ENCODE peak calls at places on chromosome 20, in nine cellular contexts. O is colonic mucosa; X is astrocyte; B is lung; E is adrenal gland; K is CD4-positive, CD25-positive, alpha-beta regulatory T cell; Y is Caco-2; U is psoas muscle; L is IMR-90. D is an unnamed sample.
A peak's percentile ranks its signal among the peaks of the same experiment; 100 is the strongest.

GRCh38 chr20:19936801-19937583 is 80.2 kb upstream of the NAA20 start:
- DNase-seq in O (no peak), X (no peak), B (no peak), E (no peak), K (peak; percentile 25), Y (no peak), U (peak; percentile 61), L (no peak), D (no peak)

GRCh38 chr20:8744228-8744844 is 324.6 kb upstream of the PLCB4 start:
- DNase-seq in O (no peak), X (no peak), B (no peak), E (no peak), K (no peak), Y (no peak), U (no peak), L (peak; percentile 57), D (no peak)

GRCh38 chr20:60035-60918 is 27.2 kb upstream of the DEFB125 start:
- DNase-seq in O (no peak), X (no peak), B (no peak), E (no peak), K (no peak), Y (no peak), U (no peak), L (no peak), D (no peak)

GRCh38 chr20:50320910-50321796 is 130.5 kb downstream of the CEBPB start:
- DNase-seq in O (peak; percentile 81), X (peak; percentile 96), B (peak; percentile 90), E (peak; percentile 89), K (no peak), Y (peak; percentile 75), U (peak; percentile 94), L (peak; percentile 97), D (peak; percentile 73)

GRCh38 chr20:39349240-39349639 is 387.1 kb downstream of the DHX35 start:
- DNase-seq in O (no peak), X (no peak), B (no peak), E (no peak), K (no peak), Y (no peak), U (no peak), L (no peak), D (no peak)

GRCh38 chr20:36491901-36492617 is 49.3 kb upstream of the MYL9 start:
- DNase-seq in O (no peak), X (no peak), B (no peak), E (no peak), K (peak; percentile 77), Y (no peak), U (no peak), L (no peak), D (peak; percentile 43)

GRCh38 chr20:6185268-6185667 is 62.4 kb upstream of the FERMT1 start:
- DNase-seq in O (no peak), X (no peak), B (no peak), E (no peak), K (no peak), Y (no peak), U (no peak), L (no peak), D (no peak)

GRCh38 chr20:47276856-47277541 is 79.5 kb downstream of the ZMYND8 start:
- DNase-seq in O (peak; percentile 25), X (peak; percentile 83), B (peak; percentile 31), E (peak; percentile 44), K (no peak), Y (no peak), U (peak; percentile 72), L (peak; percentile 84), D (no peak)

GRCh38 chr20:60581606-60582005 is 623.4 kb downstream of the CDH26 start:
- DNase-seq in O (no peak), X (no peak), B (no peak), E (no peak), K (no peak), Y (no peak), U (no peak), L (no peak), D (no peak)

GRCh38 chr20:51402201-51402600 is 140.3 kb downstream of the NFATC2 start:
- DNase-seq in O (no peak), X (peak; percentile 62), B (no peak), E (no peak), K (peak; percentile 71), Y (no peak), U (no peak), L (peak; percentile 71), D (peak; percentile 63)

GRCh38 chr20:48273843-48274242 is 488.6 kb upstream of the SULF2 start:
- DNase-seq in O (no peak), X (no peak), B (no peak), E (no peak), K (no peak), Y (no peak), U (no peak), L (no peak), D (no peak)

GRCh38 chr20:47754946-47755652 is 30.2 kb downstream of the SULF2 start:
- DNase-seq in O (no peak), X (no peak), B (no peak), E (no peak), K (no peak), Y (no peak), U (no peak), L (no peak), D (no peak)

GRCh38 chr20:45343445-45343866 is 4.8 kb downstream of the SDC4 start:
- DNase-seq in O (peak; percentile 78), X (no peak), B (peak; percentile 69), E (no peak), K (no peak), Y (peak; percentile 90), U (no peak), L (no peak), D (peak; percentile 83)

DNA sequence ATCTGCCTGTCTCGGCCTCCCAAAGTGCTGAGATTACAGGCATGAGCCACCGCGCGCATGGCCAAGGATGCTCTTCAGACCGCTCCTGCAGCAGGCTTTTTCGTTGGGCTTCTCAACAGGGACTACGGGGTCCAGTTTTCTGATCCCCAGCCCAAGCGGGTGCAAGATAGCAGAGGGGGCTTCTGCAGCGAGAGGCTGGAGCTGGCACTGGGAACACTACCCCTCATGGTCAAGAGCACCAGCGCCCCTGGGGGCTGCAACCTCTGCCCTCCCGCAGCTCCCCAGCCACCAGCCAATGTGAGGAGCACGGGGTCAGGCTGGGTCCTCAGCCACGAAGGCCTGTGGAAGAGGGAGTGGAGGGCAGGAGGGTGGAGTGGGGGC is 6.0 kb downstream of the CTSZ start:
- DNase-seq in O (no peak), X (no peak), B (no peak), E (no peak), K (no peak), Y (no peak), U (peak; percentile 21), L (no peak), D (no peak)
- H3K36me3 ChIP-seq in O (no peaks in the 10 kb centered on the region), X (peaks cover 11% of the 10 kb centered on the region), B (peaks cover 3% of the 10 kb centered on the region), E (peaks cover 47% of the 10 kb centered on the region), K (peaks cover 22% of the 10 kb centered on the region), Y (peaks cover 22% of the 10 kb centered on the region), U (peaks cover 2% of the 10 kb centered on the region), L (peaks cover 27% of the 10 kb centered on the region), D (peaks cover 27% of the 10 kb centered on the region)

GRCh38 chr20:62357681-62358080 is 9.4 kb downstream of the LAMA5 start:
- DNase-seq in O (no peak), X (no peak), B (no peak), E (no peak), K (no peak), Y (no peak), U (peak; percentile 63), L (no peak), D (no peak)
- H3K4me3 ChIP-seq in O (no peak overlapping the region), X (no peak overlapping the region), B (no peak overlapping the region), E (no peak overlapping the region), K (no peak overlapping the region), Y (no peak overlapping the region), U (peak overlapping the region; percentile 42), L (no peak overlapping the region), D (no peak overlapping the region)

DNA sequence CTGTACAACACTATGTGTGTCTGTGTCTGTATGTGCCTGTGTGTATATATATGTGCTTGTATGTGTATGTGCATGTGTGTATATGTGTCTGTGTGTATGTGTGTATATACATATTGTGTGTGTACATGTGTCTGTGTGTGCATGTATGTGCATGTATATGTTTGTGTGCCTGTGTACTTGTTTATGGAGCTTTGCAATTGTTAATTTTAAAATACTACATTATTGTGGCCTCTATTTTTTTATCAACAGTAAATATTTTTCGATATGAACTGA is 105.7 kb upstream of the CST7 start:
- DNase-seq in O (no peak), X (no peak), B (no peak), E (no peak), K (no peak), Y (no peak), U (no peak), L (no peak), D (no peak)
- H3K4me1 ChIP-seq in O (no peaks in the 10 kb centered on the region), X (peaks cover 7% of the 10 kb centered on the region), B (no peaks in the 10 kb centered on the region), E (no peaks in the 10 kb centered on the region), K (no peaks in the 10 kb centered on the region), Y (no peaks in the 10 kb centered on the region), U (no peaks in the 10 kb centered on the region), L (peaks cover 3% of the 10 kb centered on the region), D (no peaks in the 10 kb centered on the region)

GRCh38 chr20:32231245-32231644 is 23.6 kb downstream of the POFUT1 start:
- DNase-seq in O (no peak), X (no peak), B (no peak), E (no peak), K (no peak), Y (no peak), U (no peak), L (peak; percentile 10), D (no peak)

GRCh38 chr20:32230707-32231106 is 23.0 kb downstream of the POFUT1 start:
- DNase-seq in O (no peak), X (no peak), B (no peak), E (no peak), K (no peak), Y (no peak), U (no peak), L (no peak), D (no peak)

GRCh38 chr20:32234135-32234808 is 26.6 kb downstream of the POFUT1 start:
- DNase-seq in O (no peak), X (no peak), B (no peak), E (no peak), K (no peak), Y (no peak), U (no peak), L (no peak), D (no peak)

GRCh38 chr20:32235331-32236047 is 27.8 kb downstream of the POFUT1 start:
- DNase-seq in O (peak; percentile 79), X (no peak), B (no peak), E (no peak), K (no peak), Y (no peak), U (no peak), L (no peak), D (peak; percentile 95)

GRCh38 chr20:32232487-32232886 is 24.8 kb downstream of the POFUT1 start:
- DNase-seq in O (no peak), X (no peak), B (no peak), E (no peak), K (no peak), Y (no peak), U (no peak), L (no peak), D (no peak)
- H3K36me3 ChIP-seq in O (no peaks in the 10 kb centered on the region), X (peaks cover 25% of the 10 kb centered on the region), B (peaks cover 3% of the 10 kb centered on the region), E (peaks cover 59% of the 10 kb centered on the region), K (peaks cover 38% of the 10 kb centered on the region), Y (peaks cover 27% of the 10 kb centered on the region), U (peaks cover 4% of the 10 kb centered on the region), L (peaks cover 52% of the 10 kb centered on the region), D (no peaks in the 10 kb centered on the region)

D was measured in small intestine.